ENCODE peak calls at places on chromosomes 16 and 17, in ten cellular contexts. T, G, B, N, J, E, O, A, P and I are unnamed samples.

GRCh38 chr17:50532452-50533024 is at the start of gene EPN3:
- DNase-seq in P (no peak), J (peak), B (no peak), N (peak), G (no peak), T (no peak), A (no peak), O (peak), E (no peak), I (no peak)

GRCh38 chr17:35540589-35541404 is 3.3 kb upstream of the SLFN12L start:
- DNase-seq in N (no peak), E (no peak), T (peak), P (peak), O (no peak), B (no peak), J (no peak), A (peak), G (no peak), I (no peak)

GRCh38 chr16:3546990-3547682 is 30.1 kb downstream of the NLRC3 start:
- DNase-seq in O (no peak), T (no peak), G (no peak), E (no peak), B (no peak), J (no peak), N (no peak), P (no peak), A (no peak), I (no peak)

GRCh38 chr17:73005360-73005759 is 87.1 kb downstream of the SLC39A11 start:
- DNase-seq in B (no peak), T (no peak), A (no peak), G (no peak), P (no peak), J (no peak), O (peak), N (no peak), E (no peak), I (no peak)

GRCh38 chr17:31508310-31509094 is 117.0 kb downstream of the RAB11FIP4 start:
- DNase-seq in T (peak), A (no peak), J (no peak), O (peak), N (no peak), B (no peak), G (no peak), E (no peak), P (peak), I (peak)

GRCh38 chr16:84726670-84727467 is 27.1 kb downstream of the USP10 start:
- DNase-seq in J (peak), O (no peak), E (no peak), N (peak), G (no peak), T (peak), B (no peak), A (no peak), P (no peak), I (peak)

GRCh38 chr17:9001539-9001938 is 19.8 kb upstream of the NTN1 start:
- DNase-seq in A (no peak), O (no peak), T (no peak), B (no peak), E (no peak), N (no peak), J (no peak), P (no peak), G (no peak), I (no peak)

GRCh38 chr16:24991349-24991748 is 23.8 kb downstream of the ARHGAP17 start:
- DNase-seq in B (no peak), T (no peak), A (no peak), O (no peak), G (peak), P (no peak), N (no peak), J (no peak), E (no peak), I (no peak)

GRCh38 chr17:39634384-39634871 is 2.5 kb upstream of the STARD3 start:
- DNase-seq in O (no peak), E (peak), T (no peak), J (no peak), A (peak), P (no peak), N (peak), G (peak), B (no peak), I (no peak)

GRCh38 chr16:69112285-69113129 is 7.1 kb downstream of the HAS3 start:
- DNase-seq in E (no peak), N (no peak), O (peak), A (peak), G (no peak), B (no peak), J (peak), P (peak), T (peak), I (peak)

GRCh38 chr17:45436625-45437460 is 4.2 kb upstream of the ARHGAP27 start:
- DNase-seq in P (no peak), N (no peak), G (no peak), B (no peak), T (no peak), O (peak), E (no peak), A (no peak), J (no peak), I (no peak)

GRCh38 chr16:74213372-74213771 is 83.2 kb upstream of the PSMD7 start:
- DNase-seq in O (no peak), N (no peak), A (no peak), G (no peak), T (no peak), E (no peak), J (no peak), P (no peak), B (no peak), I (no peak)